ENCODE peak calls at places on chromosomes 1 and 21, in four cellular contexts. One of them, this sample, is unnamed.
A peak's percentile ranks its signal among the peaks of the same experiment; 100 is the strongest.

GRCh38 chr1:2636733-2637132 is 3.9 kb upstream of the MMEL1 start:
- DNase-seq in GM03348: no peak
- DNase-seq in islet precursor cell: peak; percentile 44
- DNase-seq in NCI-H1092: no peak
- DNase-seq in this sample: no peak

GRCh38 chr1:96722161-96722908 is 751 bp downstream of the PTBP2 start:
- DNase-seq in GM03348: peak; percentile 87
- DNase-seq in islet precursor cell: peak; percentile 78
- DNase-seq in NCI-H1092: peak; percentile 37
- DNase-seq in this sample: peak; percentile 38

GRCh38 chr1:38815903-38816627 is 43.5 kb downstream of the RRAGC start:
- DNase-seq in GM03348: no peak
- DNase-seq in islet precursor cell: no peak
- DNase-seq in NCI-H1092: no peak
- DNase-seq in this sample: no peak

GRCh38 chr1:208045410-208046252 is 134.7 kb upstream of the CD34 start:
- DNase-seq in GM03348: no peak
- DNase-seq in islet precursor cell: no peak
- DNase-seq in NCI-H1092: no peak
- DNase-seq in this sample: no peak

GRCh38 chr1:205879974-205880373 is 30.0 kb upstream of the PM20D1 start:
- DNase-seq in GM03348: no peak
- DNase-seq in islet precursor cell: peak; percentile 56
- DNase-seq in NCI-H1092: no peak
- DNase-seq in this sample: no peak

GRCh38 chr1:54606096-54606989 is 17.0 kb downstream of the FAM151A start:
- DNase-seq in GM03348: no peak
- DNase-seq in islet precursor cell: no peak
- DNase-seq in NCI-H1092: no peak
- DNase-seq in this sample: peak; percentile 24

GRCh38 chr1:36486436-36487335 is 4.0 kb upstream of the CSF3R start:
- DNase-seq in GM03348: no peak
- DNase-seq in islet precursor cell: no peak
- DNase-seq in NCI-H1092: peak; percentile 64
- DNase-seq in this sample: peak; percentile 90

GRCh38 chr1:37035014-37035686 is 835 bp upstream of the GRIK3 start:
- DNase-seq in GM03348: no peak
- DNase-seq in islet precursor cell: no peak
- DNase-seq in NCI-H1092: peak; percentile 28
- DNase-seq in this sample: peak; percentile 73

GRCh38 chr1:178871551-178872320 is 859 bp upstream of the ANGPTL1 start:
- DNase-seq in GM03348: no peak
- DNase-seq in islet precursor cell: no peak
- DNase-seq in NCI-H1092: no peak
- DNase-seq in this sample: no peak

GRCh38 chr1:165842363-165843129 is 15.1 kb downstream of the UCK2 start:
- DNase-seq in GM03348: peak; percentile 37
- DNase-seq in islet precursor cell: peak; percentile 69
- DNase-seq in NCI-H1092: no peak
- DNase-seq in this sample: peak; percentile 16

GRCh38 chr1:31771891-31772668 is 7.9 kb upstream of the ADGRB2 start:
- DNase-seq in GM03348: peak; percentile 36
- DNase-seq in islet precursor cell: peak; percentile 83
- DNase-seq in NCI-H1092: no peak
- DNase-seq in this sample: no peak

GRCh38 chr1:90347366-90347765 is 352.5 kb downstream of the ZNF326 start:
- DNase-seq in GM03348: no peak
- DNase-seq in islet precursor cell: no peak
- DNase-seq in NCI-H1092: no peak
- DNase-seq in this sample: no peak

GRCh38 chr1:20981903-20982695 is 194.6 kb downstream of the EIF4G3 start:
- DNase-seq in GM03348: peak; percentile 28
- DNase-seq in islet precursor cell: no peak
- DNase-seq in NCI-H1092: peak; percentile 3
- DNase-seq in this sample: no peak

GRCh38 chr1:65255088-65256050 is 54.0 kb upstream of the DNAJC6 start:
- DNase-seq in GM03348: peak; percentile 21
- DNase-seq in islet precursor cell: peak; percentile 71
- DNase-seq in NCI-H1092: no peak
- DNase-seq in this sample: no peak

GRCh38 chr1:221268295-221268694 is 389.1 kb downstream of the HLX start:
- DNase-seq in GM03348: peak; percentile 86
- DNase-seq in islet precursor cell: no peak
- DNase-seq in NCI-H1092: no peak
- DNase-seq in this sample: no peak

GRCh38 chr1:47842228-47842627 is 155.0 kb downstream of the TRABD2B start:
- DNase-seq in GM03348: no peak
- DNase-seq in islet precursor cell: no peak
- DNase-seq in NCI-H1092: no peak
- DNase-seq in this sample: no peak

GRCh38 chr1:157925419-157926166 is 67.9 kb upstream of the KIRREL1 start:
- DNase-seq in GM03348: no peak
- DNase-seq in islet precursor cell: no peak
- DNase-seq in NCI-H1092: no peak
- DNase-seq in this sample: no peak

GRCh38 chr1:223035724-223036478 is 107.1 kb downstream of the TLR5 start:
- DNase-seq in GM03348: no peak
- DNase-seq in islet precursor cell: no peak
- DNase-seq in NCI-H1092: no peak
- DNase-seq in this sample: peak; percentile 21

GRCh38 chr1:183583466-183583865 is 6.8 kb downstream of the NCF2 start:
- DNase-seq in GM03348: peak; percentile 39
- DNase-seq in islet precursor cell: no peak
- DNase-seq in NCI-H1092: no peak
- DNase-seq in this sample: no peak

GRCh38 chr1:39574646-39575045 is 1.9 kb downstream of the PABPC4 start:
- DNase-seq in GM03348: peak; percentile 27
- DNase-seq in islet precursor cell: no peak
- DNase-seq in NCI-H1092: no peak
- DNase-seq in this sample: no peak

GRCh38 chr1:150544204-150544603 is 5.0 kb upstream of the ADAMTSL4 start:
- DNase-seq in GM03348: no peak
- DNase-seq in islet precursor cell: no peak
- DNase-seq in NCI-H1092: peak; percentile 41
- DNase-seq in this sample: peak; percentile 85

GRCh38 chr1:90400121-90400520 is 317.0 kb downstream of the BARHL2 start:
- DNase-seq in GM03348: no peak
- DNase-seq in islet precursor cell: no peak
- DNase-seq in NCI-H1092: no peak
- DNase-seq in this sample: no peak

GRCh38 chr1:203873094-203873493 is 11.7 kb downstream of the SNRPE start:
- DNase-seq in GM03348: no peak
- DNase-seq in islet precursor cell: no peak
- DNase-seq in NCI-H1092: no peak
- DNase-seq in this sample: no peak

GRCh38 chr21:28239345-28239744 is 753.3 kb downstream of the LTN1 start:
- DNase-seq in GM03348: no peak
- DNase-seq in islet precursor cell: no peak
- DNase-seq in NCI-H1092: no peak
- DNase-seq in this sample: no peak

GRCh38 chr21:27300770-27301169 is 333.9 kb upstream of the ADAMTS5 start:
- DNase-seq in GM03348: peak; percentile 40
- DNase-seq in islet precursor cell: no peak
- DNase-seq in NCI-H1092: no peak
- DNase-seq in this sample: no peak

GRCh38 chr1:220271706-220272046 is 577 bp downstream of the RAB3GAP2 start:
- DNase-seq in GM03348: peak; percentile 58
- DNase-seq in islet precursor cell: no peak
- DNase-seq in NCI-H1092: no peak
- DNase-seq in this sample: no peak

GRCh38 chr1:223421676-223422075 is 28.5 kb downstream of the CCDC185 start:
- DNase-seq in GM03348: no peak
- DNase-seq in islet precursor cell: peak; percentile 65
- DNase-seq in NCI-H1092: no peak
- DNase-seq in this sample: no peak

GRCh38 chr21:45142469-45142868 is 68.1 kb downstream of the ADARB1 start:
- DNase-seq in GM03348: peak; percentile 88
- DNase-seq in islet precursor cell: peak; percentile 57
- DNase-seq in NCI-H1092: no peak
- DNase-seq in this sample: no peak

GRCh38 chr1:244447552-244447951 is 4.2 kb downstream of the ADSS2 start:
- DNase-seq in GM03348: no peak
- DNase-seq in islet precursor cell: no peak
- DNase-seq in NCI-H1092: no peak
- DNase-seq in this sample: no peak

GRCh38 chr1:204104331-204105222 is 31.7 kb downstream of the SOX13 start:
- DNase-seq in GM03348: no peak
- DNase-seq in islet precursor cell: no peak
- DNase-seq in NCI-H1092: no peak
- DNase-seq in this sample: no peak

GRCh38 chr1:210259496-210259895 is 26.9 kb downstream of the SERTAD4 start:
- DNase-seq in GM03348: peak; percentile 82
- DNase-seq in islet precursor cell: peak; percentile 66
- DNase-seq in NCI-H1092: no peak
- DNase-seq in this sample: no peak

GRCh38 chr1:56591909-56592308 is 12.5 kb upstream of the PLPP3 start:
- DNase-seq in GM03348: no peak
- DNase-seq in islet precursor cell: no peak
- DNase-seq in NCI-H1092: no peak
- DNase-seq in this sample: no peak

GRCh38 chr1:23376890-23377811 is 7.5 kb upstream of the ZNF436 start:
- DNase-seq in GM03348: peak; percentile 60
- DNase-seq in islet precursor cell: no peak
- DNase-seq in NCI-H1092: no peak
- DNase-seq in this sample: no peak

GRCh38 chr1:108639899-108640560 is 20.9 kb downstream of the HENMT1 start:
- DNase-seq in GM03348: no peak
- DNase-seq in islet precursor cell: no peak
- DNase-seq in NCI-H1092: no peak
- DNase-seq in this sample: no peak

GRCh38 chr1:88867743-88868521 is 23.4 kb downstream of the GTF2B start:
- DNase-seq in GM03348: peak; percentile 41
- DNase-seq in islet precursor cell: no peak
- DNase-seq in NCI-H1092: no peak
- DNase-seq in this sample: no peak

GRCh38 chr1:161198877-161199431 is at the start of gene ADAMTS4:
- DNase-seq in GM03348: peak; percentile 87
- DNase-seq in islet precursor cell: no peak
- DNase-seq in NCI-H1092: no peak
- DNase-seq in this sample: no peak

GRCh38 chr1:9539829-9540550 is 725 bp downstream of the SLC25A33 start:
- DNase-seq in GM03348: peak; percentile 87
- DNase-seq in islet precursor cell: peak; percentile 76
- DNase-seq in NCI-H1092: peak; percentile 28
- DNase-seq in this sample: no peak

This sample was measured in NCI-H774.